ENCODE peak calls at places on chromosomes 13 and 19, in seven cellular contexts. I is esophagus squamous epithelium; S is activated T-cell treated with anti-CD3 and anti-CD28 coated beads, Interleukin-2, amount 50 U/mL, for 72 hours; C is HCEC 1CT; X is dorsolateral prefrontal cortex; L is cardiac fibroblast; N is endothelial cell of umbilical vein. F is an unnamed sample.

GRCh38 chr19:14517840-14518505 is at the start of gene DNAJB1:
- DNase-seq in I (no peak), S (peak; percentile 84), C (peak; percentile 78), X (peak; percentile 78), L (peak; percentile 85), N (peak; percentile 78), F (peak; percentile 93)

GRCh38 chr19:10467104-10467706 is 36.0 kb downstream of the KEAP1 start:
- DNase-seq in I (no peak), S (no peak), C (no peak), X (no peak), L (no peak), N (no peak), F (no peak)

GRCh38 chr13:84574851-84575250 is 692.6 kb upstream of the SLITRK1 start:
- DNase-seq in I (no peak), S (no peak), C (peak; percentile 17), X (no peak), L (peak; percentile 21), N (no peak), F (no peak)

GRCh38 chr13:60019119-60019993 is 144.4 kb downstream of the DIAPH3 start:
- DNase-seq in I (no peak), S (no peak), C (no peak), X (no peak), L (peak; percentile 56), N (no peak), F (no peak)

GRCh38 chr13:93361703-93362102 is 135.1 kb downstream of the GPC6 start:
- DNase-seq in I (no peak), S (no peak), C (no peak), X (no peak), L (no peak), N (no peak), F (no peak)

GRCh38 chr19:46571495-46571894 is 29.6 kb upstream of the CALM3 start:
- DNase-seq in I (no peak), S (peak; percentile 13), C (no peak), X (no peak), L (peak; percentile 31), N (no peak), F (no peak)

GRCh38 chr19:6092329-6093286 is 17.7 kb downstream of the RFX2 start:
- DNase-seq in I (no peak), S (no peak), C (peak; percentile 80), X (peak; percentile 53), L (peak; percentile 82), N (peak; percentile 70), F (no peak)

GRCh38 chr19:16873603-16874002 is 15.2 kb upstream of the F2RL3 start:
- DNase-seq in I (no peak), S (no peak), C (no peak), X (no peak), L (no peak), N (no peak), F (no peak)

GRCh38 chr13:107331359-107331758 is 763.4 kb upstream of the ARGLU1 start:
- DNase-seq in I (no peak), S (no peak), C (no peak), X (no peak), L (no peak), N (no peak), F (no peak)

GRCh38 chr13:29474991-29475390 is 120.5 kb downstream of the SLC7A1 start:
- DNase-seq in I (no peak), S (no peak), C (peak; percentile 80), X (no peak), L (peak; percentile 54), N (no peak), F (no peak)

GRCh38 chr13:30873519-30873918 is 32.6 kb upstream of the MEDAG start:
- DNase-seq in I (no peak), S (no peak), C (no peak), X (no peak), L (peak; percentile 29), N (no peak), F (no peak)

GRCh38 chr13:73898276-73898675 is 235.9 kb downstream of the KLF12 start:
- DNase-seq in I (no peak), S (no peak), C (no peak), X (no peak), L (no peak), N (no peak), F (no peak)

GRCh38 chr19:55312621-55313117 is 12.5 kb downstream of the TMEM150B start:
- DNase-seq in I (no peak), S (no peak), C (no peak), X (no peak), L (no peak), N (no peak), F (no peak)

F was measured in vagina.